ENCODE peak calls at places on chromosomes 4 and X, in seven cellular contexts. One of them, this sample, is unnamed.

GRCh38 chrX:114065612-114066178 is 518.2 kb upstream of the HTR2C start:
- DNase-seq in EL: no peak
- DNase-seq in tibial artery: no peak
- DNase-seq in astrocyte of the hippocampus: no peak
- DNase-seq in BJ: no peak
- DNase-seq in upper lobe of left lung: no peak
- DNase-seq in ascending aorta: no peak
- DNase-seq in this sample: no peak

GRCh38 chrX:13103914-13104274 is 59.5 kb upstream of the FAM9C start:
- DNase-seq in EL: no peak
- DNase-seq in tibial artery: no peak
- DNase-seq in astrocyte of the hippocampus: no peak
- DNase-seq in BJ: no peak
- DNase-seq in upper lobe of left lung: no peak
- DNase-seq in ascending aorta: no peak
- DNase-seq in this sample: no peak

GRCh38 chr4:143616771-143617170 is 83.7 kb downstream of the FREM3 start:
- DNase-seq in EL: peak; percentile 66
- DNase-seq in tibial artery: no peak
- DNase-seq in astrocyte of the hippocampus: peak; percentile 77
- DNase-seq in BJ: peak; percentile 41
- DNase-seq in upper lobe of left lung: no peak
- DNase-seq in ascending aorta: no peak
- DNase-seq in this sample: no peak

GRCh38 chr4:152967942-152968341 is 31.8 kb downstream of the FHDC1 start:
- DNase-seq in EL: no peak
- DNase-seq in tibial artery: no peak
- DNase-seq in astrocyte of the hippocampus: no peak
- DNase-seq in BJ: no peak
- DNase-seq in upper lobe of left lung: no peak
- DNase-seq in ascending aorta: no peak
- DNase-seq in this sample: no peak

GRCh38 chr4:29852537-29852936 is 867.6 kb upstream of the PCDH7 start:
- DNase-seq in EL: no peak
- DNase-seq in tibial artery: no peak
- DNase-seq in astrocyte of the hippocampus: no peak
- DNase-seq in BJ: no peak
- DNase-seq in upper lobe of left lung: no peak
- DNase-seq in ascending aorta: no peak
- DNase-seq in this sample: no peak

GRCh38 chr4:2220016-2220620 is 21.8 kb downstream of the HAUS3 start:
- DNase-seq in EL: peak; percentile 69
- DNase-seq in tibial artery: peak; percentile 80
- DNase-seq in astrocyte of the hippocampus: peak; percentile 88
- DNase-seq in BJ: no peak
- DNase-seq in upper lobe of left lung: peak; percentile 68
- DNase-seq in ascending aorta: peak; percentile 83
- DNase-seq in this sample: peak; percentile 75

GRCh38 chrX:97524997-97525396 is 641.3 kb downstream of the RPA4 start:
- DNase-seq in EL: peak; percentile 42
- DNase-seq in tibial artery: no peak
- DNase-seq in astrocyte of the hippocampus: peak; percentile 38
- DNase-seq in BJ: no peak
- DNase-seq in upper lobe of left lung: no peak
- DNase-seq in ascending aorta: no peak
- DNase-seq in this sample: no peak

GRCh38 chrX:140817943-140818342 is 108.4 kb downstream of the LINC00632 start:
- DNase-seq in EL: peak; percentile 9
- DNase-seq in tibial artery: no peak
- DNase-seq in astrocyte of the hippocampus: peak; percentile 39
- DNase-seq in BJ: no peak
- DNase-seq in upper lobe of left lung: no peak
- DNase-seq in ascending aorta: no peak
- DNase-seq in this sample: no peak

GRCh38 chrX:117305168-117305766 is 811.3 kb downstream of the KLHL13 start:
- DNase-seq in EL: no peak
- DNase-seq in tibial artery: no peak
- DNase-seq in astrocyte of the hippocampus: no peak
- DNase-seq in BJ: no peak
- DNase-seq in upper lobe of left lung: no peak
- DNase-seq in ascending aorta: no peak
- DNase-seq in this sample: no peak

GRCh38 chrX:133258481-133258880 is 40.3 kb upstream of the TFDP3 start:
- DNase-seq in EL: no peak
- DNase-seq in tibial artery: no peak
- DNase-seq in astrocyte of the hippocampus: peak; percentile 56
- DNase-seq in BJ: peak; percentile 5
- DNase-seq in upper lobe of left lung: no peak
- DNase-seq in ascending aorta: no peak
- DNase-seq in this sample: no peak

GRCh38 chr4:63777571-63777970 is 631.7 kb downstream of the TECRL start:
- DNase-seq in EL: no peak
- DNase-seq in tibial artery: no peak
- DNase-seq in astrocyte of the hippocampus: no peak
- DNase-seq in BJ: no peak
- DNase-seq in upper lobe of left lung: no peak
- DNase-seq in ascending aorta: no peak
- DNase-seq in this sample: no peak

GRCh38 chrX:65985922-65986588 is 53.8 kb downstream of the VSIG4 start:
- DNase-seq in EL: peak; percentile 35
- DNase-seq in tibial artery: no peak
- DNase-seq in astrocyte of the hippocampus: peak; percentile 48
- DNase-seq in BJ: no peak
- DNase-seq in upper lobe of left lung: peak; percentile 32
- DNase-seq in ascending aorta: no peak
- DNase-seq in this sample: peak; percentile 54

GRCh38 chrX:27976284-27976683 is 5.0 kb downstream of the DCAF8L1 start:
- DNase-seq in EL: no peak
- DNase-seq in tibial artery: no peak
- DNase-seq in astrocyte of the hippocampus: no peak
- DNase-seq in BJ: no peak
- DNase-seq in upper lobe of left lung: no peak
- DNase-seq in ascending aorta: no peak
- DNase-seq in this sample: no peak

GRCh38 chr4:134470544-134470943 is 269.0 kb upstream of the PABPC4L start:
- DNase-seq in EL: peak; percentile 4
- DNase-seq in tibial artery: no peak
- DNase-seq in astrocyte of the hippocampus: peak; percentile 1
- DNase-seq in BJ: no peak
- DNase-seq in upper lobe of left lung: peak; percentile 21
- DNase-seq in ascending aorta: no peak
- DNase-seq in this sample: no peak

GRCh38 chr4:18388029-18388428 is 366.5 kb upstream of the LCORL start:
- DNase-seq in EL: no peak
- DNase-seq in tibial artery: no peak
- DNase-seq in astrocyte of the hippocampus: peak; percentile 79
- DNase-seq in BJ: no peak
- DNase-seq in upper lobe of left lung: no peak
- DNase-seq in ascending aorta: no peak
- DNase-seq in this sample: no peak

GRCh38 chrX:46770006-46770816 is 11.3 kb upstream of the SLC9A7 start:
- DNase-seq in EL: peak; percentile 70
- DNase-seq in tibial artery: no peak
- DNase-seq in astrocyte of the hippocampus: peak; percentile 38
- DNase-seq in BJ: no peak
- DNase-seq in upper lobe of left lung: no peak
- DNase-seq in ascending aorta: no peak
- DNase-seq in this sample: no peak

GRCh38 chr4:7425171-7425570 is 9.6 kb downstream of the PSAPL1 start:
- DNase-seq in EL: no peak
- DNase-seq in tibial artery: peak; percentile 51
- DNase-seq in astrocyte of the hippocampus: no peak
- DNase-seq in BJ: no peak
- DNase-seq in upper lobe of left lung: peak; percentile 10
- DNase-seq in ascending aorta: peak; percentile 52
- DNase-seq in this sample: no peak

GRCh38 chrX:16187024-16187698 is 19.9 kb downstream of the MAGEB17 start:
- DNase-seq in EL: peak; percentile 4
- DNase-seq in tibial artery: no peak
- DNase-seq in astrocyte of the hippocampus: no peak
- DNase-seq in BJ: no peak
- DNase-seq in upper lobe of left lung: no peak
- DNase-seq in ascending aorta: no peak
- DNase-seq in this sample: no peak

GRCh38 chrX:130124577-130124976 is 14.3 kb upstream of the ELF4 start:
- DNase-seq in EL: no peak
- DNase-seq in tibial artery: no peak
- DNase-seq in astrocyte of the hippocampus: no peak
- DNase-seq in BJ: no peak
- DNase-seq in upper lobe of left lung: no peak
- DNase-seq in ascending aorta: no peak
- DNase-seq in this sample: no peak

GRCh38 chrX:106415276-106415895 is 196.4 kb upstream of the RADX start:
- DNase-seq in EL: peak; percentile 0
- DNase-seq in tibial artery: no peak
- DNase-seq in astrocyte of the hippocampus: peak; percentile 42
- DNase-seq in BJ: no peak
- DNase-seq in upper lobe of left lung: no peak
- DNase-seq in ascending aorta: no peak
- DNase-seq in this sample: peak; percentile 17

GRCh38 chrX:2538016-2538415 is 37.2 kb upstream of the DHRSX start:
- DNase-seq in EL: no peak
- DNase-seq in tibial artery: no peak
- DNase-seq in astrocyte of the hippocampus: peak; percentile 59
- DNase-seq in BJ: no peak
- DNase-seq in upper lobe of left lung: no peak
- DNase-seq in ascending aorta: no peak
- DNase-seq in this sample: no peak

This sample was measured in CD4-positive, alpha-beta memory T cell.